ENCODE peak calls at places on chromosomes 7 and 10, in nine cellular contexts. E, Y, L, O, G, J, V, W and B are unnamed samples.
A peak's percentile ranks its signal among the peaks of the same experiment; 100 is the strongest.

GRCh38 chr10:24438800-24439199 is 229.9 kb downstream of the KIAA1217 start:
- DNase-seq in V (no peak), J (no peak), W (no peak), O (no peak), E (no peak), G (no peak), L (no peak), Y (no peak), B (peak; percentile 59)

GRCh38 chr7:55774327-55775050 is 88.1 kb downstream of the SEPTIN14 start:
- DNase-seq in E (no peak), W (no peak), J (no peak), L (no peak), O (no peak), V (no peak), Y (no peak), G (peak; percentile 57), B (no peak)

GRCh38 chr7:26078437-26079362 is 73.3 kb upstream of the NFE2L3 start:
- DNase-seq in O (no peak), Y (peak; percentile 76), G (peak; percentile 68), L (no peak), E (peak; percentile 42), J (peak; percentile 18), V (no peak), W (peak; percentile 40), B (no peak)

GRCh38 chr7:47498229-47499056 is 83.5 kb downstream of the TNS3 start:
- DNase-seq in E (no peak), L (no peak), Y (no peak), G (no peak), J (no peak), W (peak; percentile 68), O (no peak), V (no peak), B (peak; percentile 69)

GRCh38 chr7:138223402-138223872 is 147.2 kb downstream of the AKR1D1 start:
- DNase-seq in E (no peak), G (no peak), V (no peak), W (no peak), Y (no peak), J (no peak), L (no peak), O (no peak), B (no peak)

GRCh38 chr7:139339025-139339424 is 2.1 kb upstream of the FMC1 start:
- DNase-seq in G (no peak), E (no peak), W (no peak), J (no peak), O (no peak), L (no peak), Y (no peak), V (no peak), B (no peak)

GRCh38 chr10:99658622-99659030 is 683 bp upstream of the ENTPD7 start:
- DNase-seq in O (no peak), Y (peak; percentile 1), L (no peak), V (no peak), E (peak; percentile 50), J (no peak), W (peak; percentile 84), G (peak; percentile 59), B (no peak)

GRCh38 chr7:64558323-64558705 is 4.6 kb downstream of the ZNF680 start:
- DNase-seq in V (no peak), Y (no peak), L (no peak), J (no peak), G (no peak), O (no peak), W (no peak), E (peak; percentile 22), B (no peak)

DNA sequence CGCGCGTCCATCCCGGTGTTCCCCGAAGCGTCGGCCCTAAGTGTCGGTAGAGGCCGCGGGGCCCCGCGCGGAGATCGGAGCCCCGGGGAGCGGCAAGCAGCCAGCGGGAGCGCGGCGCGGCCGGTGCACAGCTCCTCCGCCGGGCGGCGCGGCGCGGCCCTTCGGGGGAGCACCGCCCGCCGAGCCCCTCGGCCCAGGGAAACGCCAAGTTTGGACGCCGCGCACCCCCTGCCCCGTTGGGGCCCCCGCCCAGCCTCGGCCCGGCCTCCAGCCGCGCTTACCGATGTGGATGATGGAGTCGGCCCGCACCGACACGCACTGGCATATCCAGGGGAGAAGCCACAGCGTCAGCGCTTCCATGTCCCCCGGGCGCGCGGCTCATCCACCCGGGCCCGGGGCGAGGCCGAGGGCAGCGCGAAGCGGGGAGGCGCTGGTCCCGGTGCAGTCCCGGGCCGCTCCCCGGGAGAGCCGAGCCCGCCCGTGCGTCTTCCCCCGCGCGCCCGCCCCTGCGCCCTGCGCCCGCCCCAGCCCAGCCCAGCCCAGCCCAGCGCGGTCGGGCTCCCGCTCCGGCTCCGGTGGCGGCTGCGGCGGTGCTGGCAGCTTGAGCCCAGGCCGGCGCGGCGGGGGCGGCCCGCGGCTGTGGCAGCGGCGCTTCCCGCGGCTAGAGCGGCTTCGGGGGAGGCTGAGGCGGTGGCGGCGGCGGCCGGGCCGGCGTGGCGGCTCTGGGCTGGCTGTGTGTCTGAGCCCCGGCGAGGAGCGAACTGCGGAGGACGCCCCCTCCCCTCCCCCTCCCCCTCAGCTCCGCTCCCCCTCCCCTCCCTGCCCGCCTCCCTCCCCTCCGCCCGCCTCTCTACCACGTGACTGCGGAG is at the start of gene GRID1:
- DNase-seq in Y (no peak), L (no peak), J (no peak), O (no peak), E (peak; percentile 15), V (no peak), G (peak; percentile 40), W (peak; percentile 60), B (no peak)
- TF ChIP-seq CTCF in Y (no peak), L (peak; percentile 63), J (no peak), O (no peak), E (no peak), V (no peak), G (no peak), W (no peak), B (no peak)

GRCh38 chr7:143910473-143911248 is 8.7 kb upstream of the TCAF1 start:
- DNase-seq in O (no peak), L (no peak), G (no peak), E (no peak), J (peak; percentile 21), V (no peak), W (no peak), Y (no peak), B (no peak)

GRCh38 chr7:143913945-143914615 is 12.1 kb upstream of the TCAF1 start:
- DNase-seq in W (no peak), O (no peak), E (no peak), L (no peak), G (no peak), J (no peak), Y (no peak), V (no peak), B (no peak)

GRCh38 chr7:143909863-143910262 is 7.9 kb upstream of the TCAF1 start:
- DNase-seq in Y (no peak), G (no peak), W (no peak), L (no peak), J (peak; percentile 47), O (no peak), V (no peak), E (no peak), B (no peak)

DNA sequence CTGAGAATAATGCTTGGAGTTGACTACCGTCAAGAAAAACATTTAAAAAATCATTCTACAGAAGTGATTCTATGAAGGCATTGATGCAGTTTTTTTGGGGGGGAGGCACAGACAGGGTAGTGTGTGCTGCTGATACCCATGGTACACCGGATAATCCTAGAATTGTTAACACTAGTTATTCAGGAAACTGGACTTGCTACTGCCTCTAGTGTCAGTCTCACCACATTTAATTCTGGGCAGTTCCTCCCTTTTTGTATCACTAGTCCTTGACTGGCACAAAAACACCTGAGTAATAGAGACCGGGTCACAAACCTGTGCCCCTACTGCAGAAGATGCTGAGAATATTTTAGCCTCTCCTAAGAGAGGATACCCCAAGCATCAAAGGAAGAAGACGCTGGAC is 13.0 kb upstream of the TCAF1 start:
- DNase-seq in G (no peak), W (no peak), O (no peak), E (no peak), J (no peak), Y (no peak), V (no peak), L (no peak), B (no peak)
- TF ChIP-seq CTCF in G (no peak), W (no peak), O (peak; percentile 8), E (no peak), J (peak; percentile 22), Y (no peak), V (no peak), L (peak; percentile 23), B (no peak)

GRCh38 chr7:816300-816750 is 16.0 kb upstream of the SUN1 start:
- DNase-seq in J (peak; percentile 97), V (peak; percentile 99), G (peak; percentile 98), O (peak; percentile 90), W (peak; percentile 99), Y (peak; percentile 96), E (peak; percentile 99), L (peak; percentile 87), B (peak; percentile 90)

GRCh38 chr7:816751-817671 is 15.3 kb upstream of the SUN1 start:
- DNase-seq in V (no peak), J (no peak), G (no peak), L (no peak), Y (no peak), W (peak; percentile 46), E (peak; percentile 17), O (no peak), B (no peak)

GRCh38 chr7:815284-816216 is 16.7 kb upstream of the SUN1 start:
- DNase-seq in E (peak; percentile 26), O (no peak), L (no peak), Y (no peak), W (peak; percentile 46), G (peak; percentile 36), J (no peak), V (no peak), B (no peak)

GRCh38 chr7:820341-820740 is 11.9 kb upstream of the SUN1 start:
- DNase-seq in Y (no peak), W (no peak), G (no peak), E (no peak), V (no peak), J (no peak), L (no peak), O (no peak), B (no peak)

DNA sequence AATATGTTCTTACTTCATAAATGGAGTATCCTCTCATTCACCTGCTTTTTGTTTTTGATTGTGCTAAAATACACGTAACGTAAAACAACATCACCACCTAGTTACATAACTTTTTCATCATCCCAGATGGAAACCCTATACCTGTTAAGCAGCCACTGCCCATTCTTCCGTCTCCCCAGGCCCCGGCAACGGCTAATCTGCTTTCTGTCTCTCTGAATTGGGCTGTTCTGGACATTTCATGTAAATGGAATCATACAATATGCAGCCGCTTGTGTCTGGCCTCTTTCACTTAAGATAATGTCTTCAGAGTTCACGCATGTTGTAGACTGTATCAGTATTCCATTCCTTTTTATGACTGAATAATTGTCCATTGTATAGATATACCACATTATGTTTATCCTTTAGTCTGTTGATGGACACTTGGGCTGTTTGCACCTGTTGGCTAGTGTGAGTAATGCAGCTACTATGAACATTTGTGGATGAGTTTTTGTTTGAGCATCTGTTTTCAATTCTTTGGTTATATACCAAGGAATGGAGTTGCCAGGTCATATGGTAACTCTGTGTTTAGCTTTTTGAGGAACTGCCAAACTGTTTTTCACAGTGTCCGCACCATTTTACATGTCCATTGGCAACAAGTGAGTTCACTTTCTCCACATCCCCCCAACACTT is 14.1 kb upstream of the SUN1 start:
- DNase-seq in W (no peak), Y (no peak), O (no peak), V (no peak), J (peak; percentile 57), L (no peak), E (peak; percentile 34), G (no peak), B (no peak)
- TF ChIP-seq CTCF in W (peak; percentile 41), Y (peak; percentile 62), O (peak; percentile 31), V (peak; percentile 40), J (peak; percentile 31), L (no peak), E (peak; percentile 35), G (no peak), B (peak; percentile 42)

DNA sequence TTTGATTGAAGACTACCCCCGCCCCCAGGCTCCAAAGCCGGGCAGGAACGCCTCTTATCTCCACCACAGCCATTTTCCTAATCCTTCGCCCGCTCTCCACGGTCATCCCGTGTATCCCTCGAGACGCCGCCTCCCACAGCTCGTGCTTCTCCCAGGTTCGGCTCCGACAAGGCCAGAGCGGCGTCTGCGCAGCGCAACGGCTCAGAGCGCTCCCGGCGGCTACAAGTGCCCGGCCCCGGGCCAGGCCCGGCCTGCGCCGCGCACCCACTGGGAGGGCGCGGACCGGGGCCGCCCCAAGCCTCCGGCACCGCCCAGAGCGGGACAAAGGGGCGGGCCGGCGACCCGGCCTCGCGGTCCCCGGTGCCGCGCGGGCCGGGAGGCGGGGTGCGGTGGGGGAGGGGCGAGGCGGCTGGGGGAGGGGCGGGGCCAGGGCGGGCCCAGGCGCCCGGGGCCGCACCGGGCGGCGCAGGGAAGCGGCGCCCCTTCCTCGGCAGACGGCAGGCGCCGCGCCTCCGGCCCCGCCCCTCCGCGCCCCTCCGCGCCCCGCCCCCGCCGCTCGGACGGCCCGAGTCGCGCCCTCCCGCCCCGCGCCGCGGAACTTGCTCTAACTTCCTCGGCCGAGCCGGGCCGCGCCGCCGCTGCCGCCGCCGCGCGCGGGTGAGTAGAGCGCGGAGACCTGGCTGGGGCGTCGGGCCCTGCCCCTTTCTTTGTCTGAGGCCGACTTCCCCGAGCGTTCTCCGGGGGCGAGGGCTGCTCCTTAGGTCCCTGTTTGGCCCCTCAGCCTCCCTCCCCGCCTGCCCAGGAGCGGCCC is at the start of gene TSPAN14:
- DNase-seq in J (peak; percentile 81), E (peak; percentile 93), W (peak; percentile 90), O (peak; percentile 55), G (peak; percentile 87), Y (peak; percentile 61), L (no peak), V (peak; percentile 91), B (no peak)
- TF ChIP-seq CTCF in J (no peak), E (no peak), W (no peak), O (no peak), G (no peak), Y (no peak), L (no peak), V (no peak), B (no peak)